ENCODE peak calls at places on chromosomes 2 and 18, in seven cellular contexts. E is right atrium auricular region, D is Peyer's patch, R is GM23338, O is endothelial cell of umbilical vein, A is SK-N-SH, P is A549. B is an unnamed sample.

GRCh38 chr18:43422483-43422882 is 145.2 kb upstream of the SYT4 start:
- DNase-seq in E (no peak), D (no peak), R (peak; percentile 63), O (no peak), A (peak; percentile 47), P (no peak), B (no peak)

GRCh38 chr2:44881856-44882255 is 59.6 kb upstream of the SIX3 start:
- DNase-seq in E (no peak), D (no peak), R (no peak), O (no peak), A (no peak), P (no peak), B (no peak)

GRCh38 chr18:36539674-36540073 is 242.2 kb downstream of the FHOD3 start:
- DNase-seq in E (no peak), D (no peak), R (no peak), O (no peak), A (no peak), P (no peak), B (peak; percentile 69)

GRCh38 chr2:224469374-224469964 is 67.6 kb upstream of the FAM124B start:
- DNase-seq in E (no peak), D (no peak), R (peak; percentile 41), O (no peak), A (no peak), P (no peak), B (peak; percentile 9)

GRCh38 chr2:219509780-219510511 is 4.3 kb upstream of the ASIC4 start:
- DNase-seq in E (no peak), D (peak; percentile 72), R (peak; percentile 93), O (peak; percentile 60), A (peak; percentile 83), P (no peak), B (peak; percentile 50)

GRCh38 chr18:9918016-9918680 is 4.3 kb downstream of the VAPA start:
- DNase-seq in E (no peak), D (no peak), R (no peak), O (peak; percentile 92), A (no peak), P (peak; percentile 13), B (peak; percentile 54)

GRCh38 chr2:20011276-20012031 is 1.0 kb downstream of the MATN3 start:
- DNase-seq in E (no peak), D (no peak), R (no peak), O (no peak), A (peak; percentile 65), P (no peak), B (no peak)

GRCh38 chr18:24683965-24684364 is 223.5 kb downstream of the HRH4 start:
- DNase-seq in E (no peak), D (no peak), R (peak; percentile 69), O (no peak), A (no peak), P (no peak), B (no peak)

GRCh38 chr18:47754311-47755101 is 176.0 kb downstream of the SMAD2 start:
- DNase-seq in E (peak; percentile 49), D (peak; percentile 62), R (peak; percentile 88), O (peak; percentile 21), A (peak; percentile 84), P (peak; percentile 26), B (peak; percentile 10)

GRCh38 chr2:66236816-66237469 is 198.0 kb upstream of the MEIS1 start:
- DNase-seq in E (no peak), D (no peak), R (no peak), O (no peak), A (no peak), P (no peak), B (no peak)

GRCh38 chr2:25269234-25269633 is 72.5 kb downstream of the DNMT3A start:
- DNase-seq in E (no peak), D (no peak), R (no peak), O (no peak), A (no peak), P (no peak), B (no peak)

GRCh38 chr2:220006152-220006551 is 378.7 kb downstream of the SLC4A3 start:
- DNase-seq in E (no peak), D (no peak), R (no peak), O (no peak), A (no peak), P (no peak), B (peak; percentile 72)

GRCh38 chr18:13389491-13390131 is 171.1 kb downstream of the LDLRAD4 start:
- DNase-seq in E (peak; percentile 34), D (no peak), R (no peak), O (no peak), A (no peak), P (no peak), B (no peak)

GRCh38 chr2:171347591-171348032 is 86.2 kb downstream of the METTL8 start:
- DNase-seq in E (no peak), D (no peak), R (no peak), O (peak; percentile 59), A (no peak), P (no peak), B (peak; percentile 75)

GRCh38 chr2:118130385-118130784 is 42.1 kb downstream of the INSIG2 start:
- DNase-seq in E (no peak), D (no peak), R (no peak), O (no peak), A (no peak), P (no peak), B (no peak)

DNA sequence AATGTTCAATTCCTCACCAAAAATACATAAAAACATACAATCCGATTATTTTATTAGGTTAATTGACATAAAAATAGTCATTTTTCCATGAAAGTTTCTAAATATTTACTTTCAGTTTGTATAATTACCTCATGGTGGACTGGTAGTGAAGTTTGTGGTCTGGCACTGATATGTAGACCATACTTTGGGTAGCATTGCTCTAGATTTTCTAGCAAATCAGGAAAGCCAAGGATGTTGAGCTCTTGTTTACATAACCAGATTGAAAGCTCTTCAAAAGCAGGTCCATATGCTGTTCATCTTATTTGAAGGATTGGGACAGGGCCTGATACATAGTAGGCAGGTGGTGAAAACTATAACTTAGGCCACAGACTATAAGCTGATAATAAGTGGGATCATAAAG is 61.8 kb downstream of the COMMD1 start:
- DNase-seq in E (no peak), D (no peak), R (no peak), O (no peak), A (no peak), P (no peak), B (no peak)
- H3K4me3 ChIP-seq in E (no peak overlapping the region), D (no peak overlapping the region), R (no peak overlapping the region), O (no peak overlapping the region), A (no peak overlapping the region), P (no peak overlapping the region), B (no peak overlapping the region)

GRCh38 chr2:217573565-217573964 is 429.2 kb downstream of the TNS1 start:
- DNase-seq in E (no peak), D (no peak), R (no peak), O (no peak), A (no peak), P (no peak), B (peak; percentile 8)
- TF ChIP-seq CTCF in E (no peak), D (no peak), R (no peak), O (no peak), A (no peak), P (no peak), B (no peak)

GRCh38 chr2:108620656-108621055 is 86.4 kb downstream of the LIMS1 start:
- DNase-seq in E (no peak), D (no peak), R (no peak), O (peak; percentile 41), A (no peak), P (no peak), B (no peak)
- H3K4me3 ChIP-seq in E (no peak overlapping the region), D (no peak overlapping the region), R (peak overlapping the region; percentile 9), O (no peak overlapping the region), A (no peak overlapping the region), P (no peak overlapping the region), B (no peak overlapping the region)

DNA sequence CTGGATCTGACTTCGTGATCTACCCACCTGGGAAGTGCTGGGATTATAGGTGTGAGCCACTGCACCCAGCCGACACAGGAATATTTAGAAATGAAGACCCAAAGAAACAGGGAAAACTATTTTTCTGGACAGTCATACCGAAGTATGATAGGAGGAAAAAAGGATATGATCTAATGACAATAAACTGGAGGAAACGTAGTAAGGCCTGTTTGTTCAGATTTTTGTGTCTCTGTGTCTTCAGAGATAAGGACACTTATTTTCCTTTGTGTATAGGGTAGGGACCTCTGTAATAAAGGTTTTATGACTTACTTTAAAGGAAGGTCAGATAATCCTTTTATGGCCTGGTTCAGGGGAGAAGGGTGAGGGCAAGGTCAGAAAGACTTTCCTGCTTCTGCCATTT is 55.9 kb downstream of the GTF2A1L start:
- DNase-seq in E (no peak), D (no peak), R (no peak), O (no peak), A (no peak), P (no peak), B (no peak)
- TF ChIP-seq CTCF in E (no peak), D (no peak), R (no peak), O (no peak), A (no peak), P (no peak), B (no peak)

GRCh38 chr2:161426416-161426787 is 10.3 kb downstream of the TBR1 start:
- DNase-seq in E (no peak), D (no peak), R (peak; percentile 28), O (no peak), A (peak; percentile 33), P (no peak), B (no peak)
- H3K4me3 ChIP-seq in E (no peak overlapping the region), D (no peak overlapping the region), R (peak overlapping the region; percentile 54), O (no peak overlapping the region), A (no peak overlapping the region), P (no peak overlapping the region), B (no peak overlapping the region)

DNA sequence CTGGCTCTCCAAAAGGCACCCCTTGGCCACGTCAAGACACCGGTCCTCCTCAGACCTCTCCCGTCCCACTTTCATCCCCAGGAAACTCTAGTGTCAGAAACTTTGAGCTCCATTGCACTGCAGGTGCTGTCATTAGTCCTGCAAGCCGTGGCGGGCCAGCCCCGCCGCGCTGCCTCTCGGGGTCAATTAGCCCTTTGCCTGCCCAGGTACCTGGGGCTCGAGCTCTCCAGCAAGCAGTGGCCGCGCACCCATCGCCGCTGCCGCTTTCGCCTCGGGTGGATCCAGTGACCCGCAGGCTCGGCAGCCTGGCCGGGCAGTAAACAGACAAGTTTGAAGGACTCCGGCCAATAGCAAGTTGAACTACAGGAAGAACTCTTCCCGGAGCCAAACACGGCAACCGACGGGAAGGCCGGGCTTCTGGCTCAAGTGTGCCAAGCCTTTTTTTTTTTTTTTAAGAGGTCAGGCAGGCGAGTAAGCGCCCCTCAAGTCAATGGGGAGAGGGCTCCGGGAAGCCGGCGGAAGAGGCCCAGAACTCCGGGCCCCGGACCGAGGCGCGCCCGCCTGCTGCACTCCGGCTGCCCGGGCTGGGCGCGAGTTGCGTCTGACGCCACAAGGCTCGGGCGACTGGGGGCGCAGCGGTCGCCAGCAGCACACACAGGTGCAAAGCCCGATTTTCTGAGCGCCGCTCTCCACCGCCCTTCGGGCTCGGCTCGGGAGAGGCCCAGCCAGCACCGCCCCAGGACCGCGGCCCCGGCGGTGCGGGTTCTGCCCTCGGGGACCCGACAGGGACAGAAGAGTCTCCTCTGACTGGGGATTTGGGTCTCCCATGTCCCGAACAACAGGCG is 1.1 kb downstream of the ERBB4 start:
- DNase-seq in E (no peak), D (no peak), R (peak; percentile 79), O (peak; percentile 20), A (peak; percentile 69), P (no peak), B (peak; percentile 20)
- TF ChIP-seq CTCF in E (no peak), D (no peak), R (no peak), O (peak; percentile 2), A (no peak), P (no peak), B (no peak)

GRCh38 chr2:12456293-12457151 is 260.2 kb upstream of the TRIB2 start:
- DNase-seq in E (peak; percentile 97), D (peak; percentile 91), R (peak; percentile 53), O (peak; percentile 58), A (no peak), P (peak; percentile 26), B (peak; percentile 100)
- H3K4me3 ChIP-seq in E (no peak overlapping the region), D (no peak overlapping the region), R (no peak overlapping the region), O (no peak overlapping the region), A (no peak overlapping the region), P (no peak overlapping the region), B (peak overlapping the region; percentile 22)

B was measured in fibroblast of pulmonary artery.